ENCODE peak calls at places on chromosome 21, in eight cellular contexts. X is anterior cingulate cortex; G is HAP-1; K is right atrium auricular region; U is sigmoid colon; P is brain microvascular endothelial cell; J is NCI-H446 treated with DMSO at 0.1 percent for 48 hours; M is CD8-positive, alpha-beta T cell. H is an unnamed sample.

GRCh38 chr21:34762761-34763160 is 94.0 kb downstream of the CLIC6 start:
- DNase-seq in M (no peak), X (no peak), J (no peak), U (no peak), K (no peak), P (no peak), G (no peak), H (peak)

GRCh38 chr21:35172231-35172630 is 123.1 kb upstream of the RUNX1 start:
- DNase-seq in K (no peak), J (no peak), G (no peak), P (no peak), M (no peak), U (no peak), X (no peak), H (no peak)

GRCh38 chr21:38817371-38818335 is 11.9 kb downstream of the ETS2 start:
- DNase-seq in K (no peak), U (no peak), X (no peak), J (no peak), G (no peak), M (no peak), P (peak), H (no peak)

GRCh38 chr21:38476385-38476784 is 21.9 kb downstream of the ERG start:
- DNase-seq in M (no peak), U (no peak), K (no peak), P (no peak), G (no peak), X (no peak), J (no peak), H (no peak)

GRCh38 chr21:45505416-45506021 is 36.7 kb downstream of the SLC19A1 start:
- DNase-seq in P (no peak), U (peak), K (no peak), M (no peak), X (no peak), G (no peak), J (no peak), H (no peak)

GRCh38 chr21:33801424-33802405 is 113.9 kb downstream of the ATP5PO start:
- DNase-seq in K (no peak), J (peak), M (no peak), X (no peak), U (no peak), G (no peak), P (peak), H (peak)

GRCh38 chr21:36478207-36478701 is 1.7 kb downstream of the CLDN14 start:
- DNase-seq in P (peak), M (no peak), X (no peak), K (no peak), G (no peak), J (no peak), U (no peak), H (no peak)

GRCh38 chr21:29989634-29990234 is 49.9 kb upstream of the GRIK1 start:
- DNase-seq in G (no peak), J (peak), M (no peak), P (no peak), K (no peak), X (no peak), U (no peak), H (no peak)

GRCh38 chr21:26769613-26770188 is 75.5 kb downstream of the ADAMTS1 start:
- DNase-seq in P (peak), K (no peak), M (no peak), G (peak), J (peak), X (no peak), U (no peak), H (peak)

GRCh38 chr21:45592626-45593134 is 50.4 kb upstream of the SLC19A1 start:
- DNase-seq in U (peak), P (no peak), J (no peak), K (no peak), M (no peak), G (no peak), X (no peak), H (no peak)

GRCh38 chr21:26964379-26964778 is 2.5 kb downstream of the ADAMTS5 start:
- DNase-seq in U (peak), G (no peak), K (peak), M (no peak), J (no peak), P (no peak), X (no peak), H (peak)

GRCh38 chr21:35072960-35073359 is 23.9 kb upstream of the RUNX1 start:
- DNase-seq in J (no peak), G (no peak), U (peak), P (no peak), X (no peak), M (no peak), K (no peak), H (no peak)

GRCh38 chr21:40850071-40850470 is 3.1 kb upstream of the DSCAM start:
- DNase-seq in K (no peak), G (no peak), J (no peak), P (no peak), X (no peak), M (no peak), U (no peak), H (no peak)

GRCh38 chr21:45226540-45227326 is 61.0 kb downstream of the POFUT2 start:
- DNase-seq in M (no peak), G (no peak), J (no peak), U (no peak), P (no peak), X (no peak), K (no peak), H (no peak)

GRCh38 chr21:21268885-21269284 is 270.7 kb downstream of the NCAM2 start:
- DNase-seq in U (no peak), M (no peak), G (no peak), X (no peak), K (no peak), J (no peak), P (no peak), H (peak)

GRCh38 chr21:31873275-31873695 is 465 bp downstream of the HUNK start:
- DNase-seq in G (no peak), U (no peak), M (no peak), K (no peak), X (no peak), J (no peak), P (no peak), H (peak)

GRCh38 chr21:29091032-29091431 is 17.6 kb upstream of the CCT8 start:
- DNase-seq in G (no peak), K (no peak), M (no peak), J (no peak), X (no peak), U (no peak), P (peak), H (no peak)

GRCh38 chr21:21673959-21674358 is 675.8 kb downstream of the NCAM2 start:
- DNase-seq in U (no peak), M (no peak), G (no peak), X (no peak), P (no peak), J (no peak), K (no peak), H (no peak)

GRCh38 chr21:38956791-38957571 is 151.3 kb downstream of the ETS2 start:
- DNase-seq in U (no peak), M (no peak), X (peak), G (no peak), K (no peak), P (no peak), J (no peak), H (no peak)

GRCh38 chr21:43933680-43934079 is 68.7 kb downstream of the AGPAT3 start:
- DNase-seq in P (no peak), U (no peak), K (no peak), G (no peak), M (no peak), X (no peak), J (no peak), H (no peak)

GRCh38 chr21:29696947-29697346 is 242.8 kb downstream of the GRIK1 start:
- DNase-seq in P (no peak), U (no peak), X (no peak), J (no peak), M (no peak), K (no peak), G (no peak), H (no peak)

GRCh38 chr21:23093259-23093658 is 2095.1 kb downstream of the NCAM2 start:
- DNase-seq in X (no peak), J (no peak), P (no peak), G (no peak), K (no peak), M (no peak), U (no peak), H (no peak)

GRCh38 chr21:31594726-31595125 is 64.8 kb upstream of the SOD1 start:
- DNase-seq in G (no peak), M (no peak), U (no peak), P (no peak), X (no peak), K (no peak), J (no peak), H (no peak)

GRCh38 chr21:31108969-31109368 is 70.7 kb upstream of the KRTAP19-8 start:
- DNase-seq in J (no peak), M (no peak), K (no peak), G (no peak), X (no peak), U (no peak), P (no peak), H (peak)

GRCh38 chr21:15285567-15285966 is 220.8 kb upstream of the NRIP1 start:
- DNase-seq in G (no peak), K (no peak), M (no peak), J (no peak), U (no peak), X (no peak), P (no peak), H (no peak)

GRCh38 chr21:42225042-42225441 is 6.1 kb downstream of the ABCG1 start:
- DNase-seq in G (no peak), J (no peak), U (no peak), K (no peak), X (no peak), M (no peak), P (no peak), H (no peak)

H was measured in GM23338.